ENCODE peak calls at places on chromosomes 12 and 14, in six cellular contexts. Z is NCI-H460, C is RPMI8226, X is GM03348, J is foreskin melanocyte, A is HL-60. D is an unnamed sample.

GRCh38 chr14:88463318-88463717 is 77.9 kb downstream of the SPATA7 start:
- DNase-seq in Z (peak), C (no peak), X (no peak), J (peak), A (no peak), D (peak)

GRCh38 chr12:74985293-74985985 is 224.2 kb downstream of the KCNC2 start:
- DNase-seq in Z (no peak), C (no peak), X (no peak), J (no peak), A (no peak), D (no peak)

GRCh38 chr14:69325646-69326265 is 65.8 kb downstream of the GALNT16 start:
- DNase-seq in Z (no peak), C (no peak), X (no peak), J (no peak), A (no peak), D (no peak)

GRCh38 chr14:63406341-63406740 is 87.6 kb upstream of the GPHB5 start:
- DNase-seq in Z (no peak), C (no peak), X (no peak), J (no peak), A (no peak), D (no peak)

GRCh38 chr14:103144085-103144484 is 20.8 kb downstream of the TNFAIP2 start:
- DNase-seq in Z (peak), C (no peak), X (no peak), J (no peak), A (no peak), D (no peak)

GRCh38 chr12:75977952-75978671 is 53.5 kb downstream of the PHLDA1 start:
- DNase-seq in Z (peak), C (peak), X (peak), J (peak), A (peak), D (peak)

GRCh38 chr12:95083471-95083870 is 10.1 kb upstream of the NR2C1 start:
- DNase-seq in Z (no peak), C (no peak), X (no peak), J (no peak), A (no peak), D (no peak)

GRCh38 chr12:22459872-22460490 is 84.4 kb downstream of the C2CD5 start:
- DNase-seq in Z (peak), C (peak), X (peak), J (peak), A (peak), D (no peak)

GRCh38 chr12:132261328-132262138 is 67.9 kb downstream of the GALNT9 start:
- DNase-seq in Z (no peak), C (no peak), X (no peak), J (no peak), A (no peak), D (no peak)

GRCh38 chr12:53096089-53096741 is 1.3 kb upstream of the IGFBP6 start:
- DNase-seq in Z (no peak), C (no peak), X (peak), J (no peak), A (no peak), D (no peak)

GRCh38 chr12:18224745-18225144 is 36.6 kb upstream of the PIK3C2G start:
- DNase-seq in Z (peak), C (peak), X (peak), J (peak), A (no peak), D (no peak)

GRCh38 chr12:129911437-129912049 is 7.7 kb upstream of the TMEM132D start:
- DNase-seq in Z (peak), C (peak), X (peak), J (no peak), A (peak), D (peak)

GRCh38 chr14:104135121-104135903 is 3.1 kb upstream of the KIF26A start:
- DNase-seq in Z (peak), C (peak), X (no peak), J (peak), A (no peak), D (no peak)

GRCh38 chr14:87264796-87265195 is 728.2 kb downstream of the GALC start:
- DNase-seq in Z (no peak), C (no peak), X (no peak), J (no peak), A (no peak), D (no peak)

GRCh38 chr12:58787021-58787760 is 133.1 kb downstream of the LRIG3 start:
- DNase-seq in Z (no peak), C (no peak), X (no peak), J (no peak), A (no peak), D (no peak)

GRCh38 chr12:105409881-105410471 is 79.5 kb downstream of the C12orf75 start:
- DNase-seq in Z (peak), C (no peak), X (peak), J (peak), A (no peak), D (no peak)

GRCh38 chr14:89240414-89240813 is 176.6 kb downstream of the FOXN3 start:
- DNase-seq in Z (no peak), C (no peak), X (no peak), J (no peak), A (no peak), D (peak)

D was measured in CMK.